ENCODE peak calls at places on chromosomes 7 and 10, in seven cellular contexts. Q is A172; S is AG04450; P is left cardiac atrium; L is central memory CD4-positive, alpha-beta T cell; R is T follicular helper cell; X is fibroblast of lung. T is an unnamed sample.

GRCh38 chr7:31443457-31443856 is 70.4 kb upstream of the ITPRID1 start:
- DNase-seq in L (no peak), R (no peak), X (peak), P (no peak), Q (peak), S (no peak), T (peak)

GRCh38 chr10:62691331-62691730 is 113.2 kb upstream of the ADO start:
- DNase-seq in S (no peak), X (no peak), Q (no peak), P (no peak), L (no peak), R (no peak), T (no peak)

GRCh38 chr7:35424869-35425495 is 171.1 kb upstream of the TBX20 start:
- DNase-seq in L (peak), Q (peak), R (peak), X (peak), S (peak), P (peak), T (peak)

GRCh38 chr7:6650086-6650485 is 13.0 kb downstream of the ZNF316 start:
- DNase-seq in S (no peak), R (no peak), L (no peak), P (no peak), X (no peak), Q (no peak), T (no peak)

GRCh38 chr10:27242951-27243551 is 2.5 kb upstream of the ACBD5 start:
- DNase-seq in Q (peak), R (peak), S (no peak), X (peak), P (peak), L (peak), T (peak)

GRCh38 chr10:110773693-110774068 is 98.0 kb upstream of the PDCD4 start:
- DNase-seq in Q (no peak), S (no peak), R (no peak), P (no peak), X (no peak), L (no peak), T (no peak)

GRCh38 chr7:92602352-92603088 is 12.3 kb upstream of the FAM133B start:
- DNase-seq in S (no peak), Q (no peak), X (no peak), L (no peak), P (no peak), R (no peak), T (no peak)

GRCh38 chr10:25049966-25050365 is 33.6 kb downstream of the THNSL1 start:
- DNase-seq in L (no peak), S (no peak), Q (no peak), R (no peak), P (no peak), X (peak), T (no peak)

GRCh38 chr10:67518756-67519155 is 177.2 kb downstream of the CTNNA3 start:
- DNase-seq in R (no peak), Q (no peak), X (no peak), P (no peak), S (no peak), L (no peak), T (no peak)

GRCh38 chr10:1324914-1325313 is 268.7 kb downstream of the WDR37 start:
- DNase-seq in R (no peak), X (no peak), S (no peak), P (no peak), L (no peak), Q (no peak), T (no peak)

GRCh38 chr10:21138769-21139324 is 241.7 kb upstream of the NEBL start:
- DNase-seq in X (no peak), Q (no peak), P (no peak), R (no peak), S (no peak), L (no peak), T (no peak)

GRCh38 chr10:72259491-72260214 is 14.1 kb upstream of the DDIT4 start:
- DNase-seq in P (no peak), Q (no peak), X (peak), S (no peak), R (no peak), L (no peak), T (no peak)

GRCh38 chr10:97444212-97444611 is 1.6 kb downstream of the EXOSC1 start:
- DNase-seq in X (no peak), L (no peak), P (no peak), Q (no peak), R (no peak), S (no peak), T (no peak)

GRCh38 chr10:133104076-133104965 is 16.6 kb downstream of the ADGRA1 start:
- DNase-seq in X (no peak), R (no peak), L (no peak), P (no peak), Q (no peak), S (no peak), T (no peak)

GRCh38 chr7:33932832-33933468 is 27.6 kb downstream of the BMPER start:
- DNase-seq in S (peak), R (peak), L (peak), P (peak), Q (peak), X (peak), T (peak)

GRCh38 chr10:61836888-61837747 is 64.4 kb upstream of the ARID5B start:
- DNase-seq in R (no peak), Q (peak), S (peak), L (no peak), P (no peak), X (peak), T (no peak)

GRCh38 chr7:2629740-2630681 is 1.8 kb upstream of the TTYH3 start:
- DNase-seq in P (peak), X (no peak), R (no peak), Q (peak), S (no peak), L (no peak), T (no peak)

GRCh38 chr10:12107781-12108180 is 21.7 kb upstream of the SEC61A2 start:
- DNase-seq in Q (no peak), X (no peak), L (no peak), R (no peak), P (no peak), S (no peak), T (no peak)

GRCh38 chr7:1640376-1641172 is 29.5 kb upstream of the ELFN1 start:
- DNase-seq in R (no peak), Q (no peak), S (no peak), L (no peak), P (no peak), X (no peak), T (no peak)

GRCh38 chr7:2843711-2844152 is 376 bp downstream of the GNA12 start:
- DNase-seq in L (no peak), P (peak), S (no peak), X (peak), Q (no peak), R (peak), T (no peak)

GRCh38 chr7:148909560-148909959 is 25.5 kb upstream of the EZH2 start:
- DNase-seq in P (no peak), R (no peak), Q (no peak), X (no peak), L (no peak), S (no peak), T (no peak)

GRCh38 chr10:85594239-85594638 is 772.4 kb downstream of the GRID1 start:
- DNase-seq in L (no peak), X (no peak), P (no peak), S (no peak), Q (peak), R (no peak), T (no peak)

GRCh38 chr10:30637881-30638467 is 8.4 kb upstream of the LYZL2 start:
- DNase-seq in S (peak), L (no peak), P (no peak), X (peak), Q (peak), R (no peak), T (peak)

GRCh38 chr10:35349389-35349915 is 13.1 kb downstream of the CCNY start:
- DNase-seq in P (no peak), Q (no peak), S (no peak), L (no peak), R (no peak), X (no peak), T (no peak)

GRCh38 chr10:113273151-113273876 is 279.5 kb upstream of the HABP2 start:
- DNase-seq in X (peak), P (peak), L (no peak), S (no peak), R (no peak), Q (no peak), T (no peak)

GRCh38 chr7:111914287-111914686 is 291.9 kb downstream of the DOCK4 start:
- DNase-seq in P (no peak), Q (no peak), R (no peak), S (no peak), X (no peak), L (no peak), T (no peak)

GRCh38 chr7:101588131-101588935 is 40.8 kb downstream of the MYL10 start:
- DNase-seq in X (no peak), Q (no peak), R (no peak), L (no peak), S (no peak), P (no peak), T (no peak)

GRCh38 chr7:73992104-73992562 is 35.8 kb upstream of the ELN start:
- DNase-seq in S (peak), X (peak), L (no peak), Q (peak), P (peak), R (no peak), T (no peak)

GRCh38 chr10:58820862-58821559 is 308.3 kb downstream of the BICC1 start:
- DNase-seq in L (no peak), R (no peak), S (peak), X (peak), P (no peak), Q (peak), T (no peak)

GRCh38 chr10:71857934-71858890 is 7.2 kb upstream of the PSAP start:
- DNase-seq in S (no peak), P (peak), R (no peak), Q (no peak), X (no peak), L (no peak), T (no peak)

GRCh38 chr10:35130588-35131146 is 4.0 kb downstream of the CREM start:
- DNase-seq in S (no peak), P (no peak), L (no peak), Q (no peak), X (no peak), R (no peak), T (no peak)